ENCODE peak calls at places on chromosomes 16 and 17, in five cellular contexts. D is GM23248, O is T-helper 1 cell, V is lower leg skin, Y is GM03348. T is an unnamed sample.

GRCh38 chr17:6497496-6498221 is 53.4 kb downstream of the PIMREG start:
- DNase-seq in D (no peak), O (no peak), V (peak; percentile 66), Y (no peak), T (no peak)

GRCh38 chr17:81821603-81822311 is 11.3 kb downstream of the MCRIP1 start:
- DNase-seq in D (peak; percentile 84), O (peak; percentile 55), V (peak; percentile 94), Y (peak; percentile 83), T (peak; percentile 76)

GRCh38 chr16:87784812-87785211 is 19.0 kb upstream of the KLHDC4 start:
- DNase-seq in D (peak; percentile 34), O (no peak), V (no peak), Y (peak; percentile 51), T (peak; percentile 49)

GRCh38 chr17:18323007-18323406 is 7.9 kb downstream of the SMCR8 start:
- DNase-seq in D (peak; percentile 63), O (no peak), V (no peak), Y (no peak), T (no peak)

GRCh38 chr16:17451835-17452234 is 18.9 kb downstream of the XYLT1 start:
- DNase-seq in D (no peak), O (peak; percentile 41), V (no peak), Y (no peak), T (no peak)

GRCh38 chr17:83032781-83033180 is 46.6 kb upstream of the METRNL start:
- DNase-seq in D (no peak), O (no peak), V (peak; percentile 39), Y (no peak), T (no peak)

GRCh38 chr17:72775914-72776313 is 316.6 kb downstream of the SLC39A11 start:
- DNase-seq in D (no peak), O (no peak), V (no peak), Y (no peak), T (no peak)

GRCh38 chr17:5249615-5250014 is 15.0 kb upstream of the SCIMP start:
- DNase-seq in D (peak; percentile 78), O (peak; percentile 74), V (no peak), Y (peak; percentile 89), T (peak; percentile 81)

GRCh38 chr16:25922438-25922837 is 230.7 kb downstream of the HS3ST4 start:
- DNase-seq in D (no peak), O (no peak), V (peak; percentile 17), Y (no peak), T (no peak)

GRCh38 chr17:49229805-49230600 is 584 bp downstream of the PHOSPHO1 start:
- DNase-seq in D (no peak), O (no peak), V (no peak), Y (no peak), T (no peak)

GRCh38 chr17:30599424-30600061 is 122.3 kb downstream of the GOSR1 start:
- DNase-seq in D (no peak), O (no peak), V (peak; percentile 37), Y (no peak), T (no peak)

GRCh38 chr17:72191901-72192300 is 71.1 kb downstream of the SOX9 start:
- DNase-seq in D (no peak), O (no peak), V (peak; percentile 52), Y (no peak), T (peak; percentile 21)

GRCh38 chr16:5056347-5056746 is 9.4 kb downstream of the C16orf89 start:
- DNase-seq in D (peak; percentile 46), O (peak; percentile 39), V (no peak), Y (peak; percentile 47), T (peak; percentile 44)

GRCh38 chr17:67600408-67600807 is 117.3 kb upstream of the NOL11 start:
- DNase-seq in D (no peak), O (no peak), V (no peak), Y (no peak), T (no peak)

GRCh38 chr16:86508947-86509758 is 1.2 kb upstream of the FOXF1 start:
- DNase-seq in D (peak; percentile 86), O (peak; percentile 35), V (no peak), Y (peak; percentile 90), T (peak; percentile 75)

GRCh38 chr16:27690604-27691003 is 140.7 kb downstream of the KATNIP start:
- DNase-seq in D (peak; percentile 42), O (peak; percentile 10), V (peak; percentile 81), Y (no peak), T (peak; percentile 69)

GRCh38 chr16:3868556-3868955 is 12.0 kb downstream of the CREBBP start:
- DNase-seq in D (no peak), O (no peak), V (no peak), Y (no peak), T (no peak)

GRCh38 chr17:40555296-40556190 is 9.7 kb downstream of the CCR7 start:
- DNase-seq in D (no peak), O (no peak), V (peak; percentile 84), Y (no peak), T (no peak)

GRCh38 chr16:65537336-65537735 is 415.5 kb upstream of the CDH11 start:
- DNase-seq in D (peak; percentile 56), O (no peak), V (no peak), Y (no peak), T (peak; percentile 11)

GRCh38 chr17:7208754-7209460 is 10.7 kb downstream of the DLG4 start:
- DNase-seq in D (no peak), O (no peak), V (no peak), Y (no peak), T (no peak)

GRCh38 chr17:21397341-21398050 is 21.3 kb downstream of the KCNJ12 start:
- DNase-seq in D (peak; percentile 97), O (no peak), V (no peak), Y (peak; percentile 88), T (peak; percentile 86)

GRCh38 chr17:44636562-44636961 is 19.7 kb upstream of the MEIOC start:
- DNase-seq in D (peak; percentile 75), O (no peak), V (no peak), Y (peak; percentile 77), T (peak; percentile 71)

GRCh38 chr17:64739316-64740058 is 77.4 kb upstream of the SMURF2 start:
- DNase-seq in D (peak; percentile 87), O (no peak), V (peak; percentile 79), Y (peak; percentile 13), T (no peak)

GRCh38 chr16:46629331-46629843 is 8.2 kb upstream of the SHCBP1 start:
- DNase-seq in D (peak; percentile 82), O (no peak), V (no peak), Y (peak; percentile 81), T (peak; percentile 72)

GRCh38 chr16:11161974-11162373 is 94.0 kb downstream of the SOCS1 start:
- DNase-seq in D (peak; percentile 28), O (no peak), V (no peak), Y (no peak), T (peak; percentile 6)

GRCh38 chr17:58329035-58329807 is 626 bp upstream of the TSPOAP1 start:
- DNase-seq in D (no peak), O (peak; percentile 90), V (no peak), Y (no peak), T (no peak)

GRCh38 chr17:17421346-17422216 is 55.2 kb upstream of the MED9 start:
- DNase-seq in D (no peak), O (no peak), V (peak; percentile 71), Y (no peak), T (no peak)

GRCh38 chr16:4495766-4496165 is 19.6 kb downstream of the HMOX2 start:
- DNase-seq in D (no peak), O (no peak), V (no peak), Y (no peak), T (no peak)

GRCh38 chr16:79337906-79338305 is 262.6 kb downstream of the MAF start:
- DNase-seq in D (no peak), O (no peak), V (peak; percentile 37), Y (no peak), T (no peak)

GRCh38 chr17:73693016-73693545 is 48.8 kb upstream of the SDK2 start:
- DNase-seq in D (no peak), O (no peak), V (peak; percentile 7), Y (no peak), T (no peak)

GRCh38 chr17:2008332-2009126 is 16.6 kb downstream of the RTN4RL1 start:
- DNase-seq in D (no peak), O (no peak), V (no peak), Y (no peak), T (no peak)

GRCh38 chr16:22016927-22017326 is 9.0 kb downstream of the MOSMO start:
- DNase-seq in D (no peak), O (no peak), V (no peak), Y (no peak), T (no peak)

GRCh38 chr17:68777243-68777855 is 176.2 kb upstream of the FAM20A start:
- DNase-seq in D (peak; percentile 77), O (no peak), V (peak; percentile 91), Y (peak; percentile 74), T (peak; percentile 73)

GRCh38 chr16:17817260-17817659 is 346.5 kb upstream of the XYLT1 start:
- DNase-seq in D (no peak), O (no peak), V (no peak), Y (no peak), T (no peak)

GRCh38 chr16:23496826-23497542 is 13.3 kb downstream of the GGA2 start:
- DNase-seq in D (peak; percentile 83), O (no peak), V (peak; percentile 90), Y (peak; percentile 82), T (peak; percentile 89)

GRCh38 chr17:82328141-82328993 is 5.2 kb downstream of the SECTM1 start:
- DNase-seq in D (no peak), O (no peak), V (no peak), Y (no peak), T (no peak)

GRCh38 chr17:77498056-77498785 is 357.5 kb downstream of the SEC14L1 start:
- DNase-seq in D (no peak), O (no peak), V (peak; percentile 60), Y (no peak), T (no peak)

GRCh38 chr17:27929990-27930389 is 36.8 kb upstream of the LYRM9 start:
- DNase-seq in D (no peak), O (no peak), V (no peak), Y (no peak), T (no peak)

GRCh38 chr17:79732804-79733691 is 2.3 kb downstream of the ENPP7 start:
- DNase-seq in D (no peak), O (peak; percentile 48), V (no peak), Y (no peak), T (no peak)

GRCh38 chr16:8798174-8798527 is 512 bp downstream of the PMM2 start:
- DNase-seq in D (peak; percentile 71), O (no peak), V (no peak), Y (peak; percentile 43), T (peak; percentile 36)

T was measured in AG08395.